ENCODE peak calls at places on chromosomes 2 and 18, in seven cellular contexts. C, Q, V, E, J, L and U are unnamed samples.

GRCh38 chr18:73688851-73689659 is 458.6 kb downstream of the FBXO15 start:
- DNase-seq in C (peak; percentile 36), L (no peak), V (no peak), Q (no peak), J (no peak), E (peak; percentile 82), U (peak; percentile 83)

GRCh38 chr2:56534321-56534720 is 350.5 kb downstream of the CCDC85A start:
- DNase-seq in E (peak; percentile 13), C (no peak), J (no peak), V (no peak), Q (no peak), L (no peak), U (peak; percentile 4)

GRCh38 chr18:12422936-12423335 is 15.2 kb downstream of the PRELID3A start:
- DNase-seq in E (no peak), Q (no peak), C (peak; percentile 38), J (no peak), L (no peak), V (no peak), U (no peak)

GRCh38 chr2:137998503-137998902 is 34.2 kb downstream of the HNMT start:
- DNase-seq in C (no peak), L (no peak), V (no peak), E (no peak), Q (no peak), J (no peak), U (no peak)

GRCh38 chr2:55268288-55268906 is 634 bp downstream of the MTIF2 start:
- DNase-seq in C (peak; percentile 12), J (no peak), E (no peak), V (no peak), L (no peak), Q (no peak), U (no peak)

GRCh38 chr2:46387886-46388515 is 90.8 kb downstream of the EPAS1 start:
- DNase-seq in L (no peak), V (no peak), J (peak; percentile 63), C (no peak), E (no peak), Q (no peak), U (no peak)

GRCh38 chr2:64276417-64277095 is 132.3 kb upstream of the PELI1 start:
- DNase-seq in E (no peak), C (peak; percentile 35), J (peak; percentile 53), V (no peak), L (no peak), Q (no peak), U (peak; percentile 62)

GRCh38 chr18:51490860-51491259 is 293.4 kb upstream of the MEX3C start:
- DNase-seq in E (no peak), L (no peak), Q (no peak), J (no peak), C (no peak), V (no peak), U (no peak)

GRCh38 chr18:79545714-79546113 is 133.9 kb upstream of the CTDP1 start:
- DNase-seq in L (no peak), J (no peak), Q (peak; percentile 56), V (no peak), C (no peak), E (no peak), U (no peak)

GRCh38 chr2:15547100-15547499 is 14.0 kb downstream of the NBAS start:
- DNase-seq in E (peak; percentile 24), V (no peak), C (no peak), L (no peak), J (no peak), Q (no peak), U (no peak)

GRCh38 chr2:98356729-98357128 is 10.5 kb downstream of the CNGA3 start:
- DNase-seq in E (no peak), Q (no peak), J (no peak), L (no peak), V (no peak), C (no peak), U (no peak)

GRCh38 chr2:30679416-30680088 is 127.7 kb downstream of the CAPN13 start:
- DNase-seq in Q (no peak), E (no peak), C (no peak), L (no peak), J (no peak), V (no peak), U (no peak)

GRCh38 chr18:55384551-55385275 is 203.3 kb downstream of the TCF4 start:
- DNase-seq in V (no peak), Q (no peak), L (no peak), C (peak; percentile 68), E (peak; percentile 65), J (no peak), U (peak; percentile 74)

GRCh38 chr2:204494681-204495080 is 50.6 kb upstream of the PARD3B start:
- DNase-seq in C (no peak), E (no peak), V (no peak), L (no peak), J (no peak), Q (no peak), U (no peak)

GRCh38 chr2:174662459-174662858 is 64.9 kb upstream of the WIPF1 start:
- DNase-seq in Q (no peak), L (no peak), J (no peak), E (peak; percentile 57), V (no peak), C (no peak), U (peak; percentile 59)

GRCh38 chr2:15041429-15041837 is 408.9 kb downstream of the LRATD1 start:
- DNase-seq in J (no peak), L (peak; percentile 32), E (no peak), C (no peak), V (peak; percentile 48), Q (no peak), U (no peak)

GRCh38 chr2:217398860-217399259 is 539.0 kb upstream of the TNP1 start:
- DNase-seq in V (peak; percentile 22), L (no peak), E (no peak), Q (peak; percentile 78), J (no peak), C (no peak), U (no peak)

GRCh38 chr2:101657787-101658186 is 39.7 kb upstream of the MAP4K4 start:
- DNase-seq in Q (no peak), V (no peak), C (peak; percentile 6), E (no peak), J (no peak), L (no peak), U (no peak)

GRCh38 chr2:62704654-62705006 is 883 bp upstream of the EHBP1 start:
- DNase-seq in Q (no peak), C (no peak), V (no peak), J (no peak), E (no peak), L (no peak), U (no peak)

GRCh38 chr2:239892480-239893235 is 132.5 kb downstream of the NDUFA10 start:
- DNase-seq in V (no peak), C (no peak), L (no peak), J (no peak), E (no peak), Q (no peak), U (no peak)
- H3K4me3 ChIP-seq in V (no peak overlapping the region), C (no peak overlapping the region), L (no peak overlapping the region), J (no peak overlapping the region), E (no peak overlapping the region), Q (no peak overlapping the region), U (no peak overlapping the region)

GRCh38 chr2:9247786-9248185 is 41.2 kb downstream of the ASAP2 start:
- DNase-seq in V (no peak), E (peak; percentile 67), Q (no peak), C (no peak), L (no peak), J (no peak), U (no peak)

GRCh38 chr2:9244985-9245544 is 38.5 kb downstream of the ASAP2 start:
- DNase-seq in V (no peak), E (no peak), L (no peak), Q (no peak), J (no peak), C (no peak), U (no peak)

GRCh38 chr2:9248363-9248762 is 41.8 kb downstream of the ASAP2 start:
- DNase-seq in C (no peak), V (no peak), Q (no peak), E (no peak), J (no peak), L (no peak), U (no peak)

GRCh38 chr2:9249036-9249800 is 42.6 kb downstream of the ASAP2 start:
- DNase-seq in Q (no peak), L (no peak), C (no peak), V (no peak), E (peak; percentile 75), J (no peak), U (peak; percentile 51)

GRCh38 chr2:9247177-9247576 is 40.6 kb downstream of the ASAP2 start:
- DNase-seq in L (no peak), Q (no peak), J (no peak), C (no peak), V (no peak), E (no peak), U (no peak)
- H3K4me3 ChIP-seq in L (no peak overlapping the region), Q (no peak overlapping the region), J (no peak overlapping the region), C (no peak overlapping the region), V (no peak overlapping the region), E (no peak overlapping the region), U (no peak overlapping the region)

DNA sequence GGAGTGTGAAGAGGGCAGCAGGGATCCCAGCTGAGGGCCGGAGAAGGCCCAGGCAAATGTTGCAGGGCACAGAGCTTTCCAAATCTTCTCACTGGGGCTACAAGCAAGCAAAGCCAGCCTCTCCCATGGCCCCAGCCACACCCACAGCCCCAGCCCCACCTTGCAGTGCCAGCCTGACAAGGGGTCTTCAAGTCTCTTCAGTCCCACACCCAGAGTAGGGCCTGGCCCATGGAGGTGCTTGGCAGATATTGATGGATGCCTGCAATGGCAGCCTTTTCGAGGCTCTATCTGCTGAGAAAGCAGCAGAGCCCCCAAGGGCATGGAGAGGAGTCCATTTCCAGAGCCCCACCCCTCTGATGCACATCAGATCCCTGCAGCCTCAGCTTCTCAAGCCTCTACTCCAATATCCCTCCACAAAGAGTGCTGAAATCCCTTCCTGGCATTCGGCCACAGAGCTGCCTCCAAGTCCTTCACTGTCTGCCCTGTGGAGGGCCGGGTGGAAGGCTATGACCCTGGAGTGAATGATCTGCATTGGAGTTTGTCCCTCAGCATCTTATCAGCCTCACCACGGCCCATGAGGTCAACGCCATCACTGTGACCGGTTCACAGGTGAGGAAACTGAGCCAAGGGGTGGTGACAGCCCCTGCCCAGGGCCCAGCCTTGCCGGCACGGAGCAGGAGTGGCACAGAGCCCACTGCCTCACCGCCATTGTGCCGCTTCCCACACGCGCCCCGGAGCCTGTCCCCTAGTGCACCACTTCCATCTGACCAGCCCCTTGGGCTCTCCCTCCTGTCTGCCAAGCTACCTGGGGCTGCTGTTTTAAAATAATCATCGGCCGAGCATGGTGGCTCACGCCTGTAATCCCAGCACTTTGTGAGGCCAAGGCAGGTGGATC is 50.0 kb upstream of the GLI2 start:
- DNase-seq in V (no peak), L (no peak), Q (peak; percentile 70), J (no peak), C (no peak), E (no peak), U (no peak)
- H3K4me3 ChIP-seq in V (no peak overlapping the region), L (no peak overlapping the region), Q (no peak overlapping the region), J (no peak overlapping the region), C (no peak overlapping the region), E (no peak overlapping the region), U (no peak overlapping the region)

DNA sequence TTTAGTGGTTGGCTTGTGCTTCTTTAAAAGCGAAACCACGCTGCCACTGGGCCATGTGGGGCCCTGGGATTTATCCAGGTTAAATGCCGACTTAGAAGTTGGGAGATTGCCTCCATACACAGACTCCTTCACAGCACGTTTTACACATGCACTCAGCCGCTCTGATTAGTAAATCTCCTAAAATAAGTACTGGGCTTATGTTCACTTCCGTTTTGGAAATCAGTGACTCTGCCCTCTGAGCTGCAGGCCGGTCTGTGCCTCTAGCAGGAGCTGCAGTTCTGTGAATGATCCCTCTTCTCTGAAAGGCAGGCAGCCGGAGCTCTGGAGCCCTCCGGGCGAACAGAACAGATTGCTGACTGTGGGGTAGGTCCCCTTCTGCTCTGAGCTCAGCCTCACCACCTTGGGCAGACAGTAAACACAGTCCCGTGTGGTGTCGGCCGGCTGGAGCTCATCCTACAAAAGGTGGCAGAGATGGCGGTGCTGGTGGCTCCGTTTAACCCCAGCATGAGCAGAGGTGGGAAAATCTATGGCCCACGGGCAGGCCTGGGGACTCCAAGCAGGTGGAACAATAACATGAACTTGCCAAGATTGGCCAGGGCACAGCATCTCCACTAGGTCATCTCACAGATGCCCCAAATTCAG is 9.8 kb upstream of the RAB17 start:
- DNase-seq in E (peak; percentile 89), V (peak; percentile 62), L (no peak), C (no peak), Q (no peak), J (no peak), U (peak; percentile 70)
- H3K4me3 ChIP-seq in E (no peak overlapping the region), V (peak overlapping the region; percentile 38), L (peak overlapping the region; percentile 39), C (no peak overlapping the region), Q (no peak overlapping the region), J (peak overlapping the region; percentile 27), U (peak overlapping the region; percentile 22)